ENCODE peak calls at places on chromosomes 3 and 15, in seven cellular contexts. B is SK-N-SH, Y is H1, X is GM12878, A is HepG2, Q is GM12892, U is K562. F is an unnamed sample.

GRCh38 chr3:56890448-56891083 is 88.8 kb upstream of the ARHGEF3 start:
- DNase-seq in U (no peak), Y (no peak), A (no peak), B (peak), Q (no peak), X (no peak), F (no peak)

GRCh38 chr3:50604628-50605588 is 6.7 kb downstream of the CISH start:
- DNase-seq in B (no peak), U (no peak), X (no peak), Q (no peak), A (no peak), Y (no peak), F (no peak)

GRCh38 chr3:52534281-52535183 is 875 bp upstream of the NT5DC2 start:
- DNase-seq in B (peak), Q (no peak), A (peak), U (no peak), X (no peak), Y (no peak), F (no peak)

GRCh38 chr3:13507791-13508339 is 27.8 kb downstream of the HDAC11 start:
- DNase-seq in U (peak), Q (no peak), B (peak), Y (no peak), A (no peak), X (no peak), F (no peak)

GRCh38 chr3:66638717-66639116 is 137.9 kb upstream of the LRIG1 start:
- DNase-seq in Y (no peak), B (no peak), Q (no peak), X (no peak), U (no peak), A (no peak), F (no peak)

GRCh38 chr15:25173241-25174028 is 218.6 kb downstream of the SNRPN start:
- DNase-seq in Y (peak), B (no peak), U (no peak), A (no peak), Q (no peak), X (no peak), F (no peak)

GRCh38 chr3:98022978-98023820 is 11.9 kb downstream of the GABRR3 start:
- DNase-seq in U (peak), Q (no peak), X (no peak), Y (peak), A (peak), B (peak), F (no peak)

GRCh38 chr3:41064070-41064469 is 135.2 kb upstream of the CTNNB1 start:
- DNase-seq in Q (no peak), B (no peak), X (no peak), A (no peak), Y (no peak), U (no peak), F (no peak)

GRCh38 chr15:72604794-72605193 is 49.7 kb upstream of the GOLGA6B start:
- DNase-seq in Y (no peak), Q (no peak), U (peak), X (no peak), B (peak), A (no peak), F (no peak)

GRCh38 chr3:48016336-48016973 is at the start of gene MAP4:
- DNase-seq in B (no peak), Y (peak), Q (no peak), U (peak), X (no peak), A (no peak), F (no peak)

GRCh38 chr3:192817053-192817452 is 89.7 kb upstream of the FGF12 start:
- DNase-seq in B (no peak), X (no peak), A (no peak), Q (no peak), Y (no peak), U (no peak), F (no peak)

GRCh38 chr15:89824607-89824867 is 9.9 kb upstream of the ANPEP start:
- DNase-seq in Q (no peak), Y (no peak), B (no peak), A (no peak), U (no peak), X (no peak), F (no peak)

GRCh38 chr3:187521546-187521945 is 148.6 kb downstream of the SST start:
- DNase-seq in Q (no peak), X (no peak), A (no peak), Y (no peak), B (no peak), U (no peak), F (no peak)

GRCh38 chr15:69972436-69972835 is 125.3 kb downstream of the TLE3 start:
- DNase-seq in U (no peak), A (no peak), Y (no peak), Q (no peak), X (no peak), B (no peak), F (no peak)

GRCh38 chr15:76998661-76999285 is 3.8 kb downstream of the PSTPIP1 start:
- DNase-seq in U (no peak), X (no peak), Y (no peak), B (peak), A (no peak), Q (no peak), F (no peak)

GRCh38 chr3:57544181-57545125 is at the start of gene DNAH12:
- DNase-seq in U (peak), X (no peak), A (peak), Y (peak), B (peak), Q (no peak), F (peak)

GRCh38 chr3:137121704-137122314 is 164.0 kb downstream of the IL20RB start:
- DNase-seq in A (peak), X (peak), B (peak), U (peak), Y (no peak), Q (peak), F (no peak)

GRCh38 chr3:58329150-58329921 is 3.4 kb upstream of the PXK start:
- DNase-seq in U (no peak), X (no peak), Y (no peak), A (no peak), B (no peak), Q (no peak), F (no peak)

GRCh38 chr3:109973733-109974132 is 636.4 kb upstream of the DPPA4 start:
- DNase-seq in Q (no peak), U (no peak), B (no peak), A (no peak), Y (no peak), X (no peak), F (no peak)

GRCh38 chr3:56829543-56829942 is 27.8 kb upstream of the ARHGEF3 start:
- DNase-seq in Y (no peak), U (no peak), X (no peak), B (no peak), Q (no peak), A (peak), F (no peak)

GRCh38 chr3:125137432-125138033 is 75.0 kb downstream of the SLC12A8 start:
- DNase-seq in Y (no peak), X (no peak), B (no peak), A (no peak), U (no peak), Q (no peak), F (no peak)

GRCh38 chr3:134308350-134308891 is 57.8 kb upstream of the RYK start:
- DNase-seq in A (peak), B (peak), X (peak), Q (peak), U (peak), Y (peak), F (peak)

GRCh38 chr3:126376464-126376863 is 18.2 kb upstream of the CFAP100 start:
- DNase-seq in X (no peak), B (no peak), Y (no peak), A (no peak), Q (no peak), U (no peak), F (no peak)

GRCh38 chr3:126372413-126373145 is 15.4 kb upstream of the KLF15 start:
- DNase-seq in B (no peak), A (peak), Y (no peak), X (no peak), U (peak), Q (no peak), F (no peak)

GRCh38 chr3:126373146-126373613 is 16.0 kb upstream of the KLF15 start:
- DNase-seq in X (no peak), Y (no peak), B (no peak), Q (no peak), A (no peak), U (no peak), F (no peak)

GRCh38 chr3:126375835-126376331 is 18.7 kb upstream of the KLF15 start:
- DNase-seq in Y (no peak), X (no peak), B (no peak), A (no peak), Q (no peak), U (no peak), F (no peak)

DNA sequence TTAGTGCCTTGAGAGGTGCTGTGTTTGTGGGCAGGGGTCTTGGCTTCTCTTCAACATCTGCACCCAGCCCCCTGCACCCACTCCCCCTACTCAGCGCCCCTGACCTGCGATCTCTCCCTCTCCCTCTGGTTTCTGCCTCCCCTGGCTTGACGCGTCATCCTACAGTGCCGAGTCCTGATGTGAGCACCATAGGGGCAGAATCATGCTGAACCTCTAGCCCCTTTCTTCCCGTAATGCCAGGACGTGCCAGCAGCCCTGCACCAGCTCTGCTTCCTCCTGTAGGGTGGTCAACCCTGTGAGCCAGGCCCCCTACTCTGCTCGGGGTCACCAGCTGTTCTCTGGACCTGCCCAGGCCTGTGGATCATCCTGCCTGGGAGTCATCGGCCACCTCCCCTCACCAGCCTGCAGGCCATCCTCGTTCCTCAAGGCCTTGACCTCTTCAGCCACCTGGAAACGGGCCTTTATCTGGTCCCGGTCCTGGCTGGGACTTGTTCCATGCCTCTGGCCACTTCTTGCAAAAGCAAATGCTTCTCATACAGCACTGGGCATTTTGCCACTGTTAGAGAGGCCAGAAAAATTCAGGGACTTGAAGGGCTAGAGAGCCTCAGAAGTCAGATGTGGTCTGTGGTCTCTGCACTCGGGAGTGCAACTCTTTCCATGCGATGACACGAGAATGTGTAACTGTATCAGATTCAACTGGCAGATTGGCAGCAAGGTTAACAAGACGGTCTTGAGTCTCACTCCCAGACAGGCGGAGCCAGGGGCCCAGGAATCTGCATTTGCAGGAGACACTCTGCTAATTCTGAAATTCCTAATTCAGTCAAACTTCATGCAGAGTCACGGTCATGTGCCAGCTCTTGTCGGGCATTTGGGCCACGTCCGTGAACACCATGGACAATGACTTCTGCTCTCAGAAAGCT is 16.7 kb upstream of the KLF15 start:
- DNase-seq in Y (no peak), A (no peak), B (no peak), U (no peak), X (no peak), Q (no peak), F (no peak)
- TF ChIP-seq TAF1 in Y (no peak), A (no peak), B (no peak), U (no peak), X (no peak), Q (no peak), F (no peak)

DNA sequence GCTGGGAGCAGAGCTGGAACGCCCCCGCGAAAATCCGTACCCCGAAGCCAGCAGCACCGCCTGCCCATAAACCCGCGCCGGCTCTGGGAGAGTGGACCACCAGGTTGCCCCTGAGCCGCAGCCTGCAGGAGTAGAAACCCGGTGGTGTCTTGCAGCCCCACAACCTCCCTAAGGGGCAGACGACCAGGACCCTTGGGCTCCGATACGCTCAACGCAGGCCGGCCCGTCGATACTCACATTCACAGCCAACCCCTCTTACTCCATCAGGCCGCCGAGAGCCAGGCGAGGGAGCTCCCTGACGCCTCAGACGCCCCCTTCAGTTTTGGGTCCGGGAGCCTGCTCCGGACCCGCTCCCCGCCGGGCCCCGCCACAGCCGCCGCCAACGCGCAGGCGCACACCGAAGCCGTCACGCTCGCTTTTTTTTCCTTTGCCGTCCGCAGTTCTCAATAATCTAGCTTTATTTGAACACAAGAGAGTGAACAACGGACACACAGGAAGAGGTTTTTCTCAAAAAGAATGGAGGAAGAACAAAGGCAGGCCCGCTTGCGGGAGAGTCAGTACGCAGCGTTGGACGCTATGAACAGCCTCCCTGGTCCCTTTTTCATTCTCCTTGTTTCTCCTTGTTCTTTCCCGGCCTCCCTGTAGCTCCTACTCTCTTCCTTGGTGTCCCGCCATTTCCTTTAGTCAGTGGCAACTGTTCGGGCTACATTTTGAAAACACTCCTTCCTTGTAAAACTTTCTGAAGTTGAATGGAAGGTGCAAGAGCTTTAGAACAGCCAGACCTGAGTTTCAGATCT is at the start of gene ZNF106:
- DNase-seq in X (peak), A (peak), U (peak), Y (peak), Q (peak), B (peak), F (peak)
- TF ChIP-seq TAF1 in X (peak), A (peak), U (peak), Y (peak), Q (peak), B (peak), F (peak)

GRCh38 chr15:100831466-100831865 is 48.2 kb upstream of the ALDH1A3 start:
- DNase-seq in Q (no peak), B (no peak), U (no peak), A (no peak), Y (no peak), X (no peak), F (no peak)

GRCh38 chr15:100832178-100832942 is 47.3 kb upstream of the ALDH1A3 start:
- DNase-seq in U (no peak), X (no peak), Q (no peak), A (no peak), Y (no peak), B (no peak), F (no peak)

GRCh38 chr15:100835626-100836025 is 44.0 kb upstream of the ALDH1A3 start:
- DNase-seq in B (no peak), U (no peak), X (no peak), Y (no peak), Q (no peak), A (no peak), F (no peak)

GRCh38 chr15:100834731-100835130 is 44.9 kb upstream of the ALDH1A3 start:
- DNase-seq in A (no peak), Q (no peak), B (no peak), Y (no peak), X (no peak), U (no peak), F (no peak)

GRCh38 chr15:100833432-100834389 is 45.9 kb upstream of the ALDH1A3 start:
- DNase-seq in A (no peak), Y (no peak), U (no peak), X (no peak), B (no peak), Q (no peak), F (no peak)
- TF ChIP-seq TAF1 in A (no peak), Y (no peak), U (no peak), X (no peak), B (no peak), Q (no peak), F (no peak)

GRCh38 chr3:129954509-129954908 is 20.0 kb upstream of the TRH start:
- DNase-seq in X (no peak), Q (no peak), A (no peak), B (no peak), U (no peak), Y (no peak), F (no peak)
- TF ChIP-seq TAF1 in X (no peak), Q (no peak), A (no peak), B (no peak), U (no peak), Y (no peak), F (no peak)

GRCh38 chr3:155423526-155423925 is 130.0 kb upstream of the STRIT1 start:
- DNase-seq in B (no peak), X (no peak), A (no peak), U (no peak), Y (no peak), Q (no peak), F (no peak)

GRCh38 chr3:155428558-155428957 is 135.1 kb upstream of the STRIT1 start:
- DNase-seq in X (no peak), A (no peak), U (no peak), Q (no peak), Y (no peak), B (no peak), F (no peak)

GRCh38 chr3:155425351-155425750 is 131.9 kb upstream of the STRIT1 start:
- DNase-seq in Q (no peak), U (no peak), Y (no peak), X (no peak), B (no peak), A (no peak), F (no peak)

GRCh38 chr3:155424041-155424605 is 130.6 kb upstream of the STRIT1 start:
- DNase-seq in X (no peak), Y (no peak), A (no peak), U (no peak), Q (no peak), B (no peak), F (no peak)

DNA sequence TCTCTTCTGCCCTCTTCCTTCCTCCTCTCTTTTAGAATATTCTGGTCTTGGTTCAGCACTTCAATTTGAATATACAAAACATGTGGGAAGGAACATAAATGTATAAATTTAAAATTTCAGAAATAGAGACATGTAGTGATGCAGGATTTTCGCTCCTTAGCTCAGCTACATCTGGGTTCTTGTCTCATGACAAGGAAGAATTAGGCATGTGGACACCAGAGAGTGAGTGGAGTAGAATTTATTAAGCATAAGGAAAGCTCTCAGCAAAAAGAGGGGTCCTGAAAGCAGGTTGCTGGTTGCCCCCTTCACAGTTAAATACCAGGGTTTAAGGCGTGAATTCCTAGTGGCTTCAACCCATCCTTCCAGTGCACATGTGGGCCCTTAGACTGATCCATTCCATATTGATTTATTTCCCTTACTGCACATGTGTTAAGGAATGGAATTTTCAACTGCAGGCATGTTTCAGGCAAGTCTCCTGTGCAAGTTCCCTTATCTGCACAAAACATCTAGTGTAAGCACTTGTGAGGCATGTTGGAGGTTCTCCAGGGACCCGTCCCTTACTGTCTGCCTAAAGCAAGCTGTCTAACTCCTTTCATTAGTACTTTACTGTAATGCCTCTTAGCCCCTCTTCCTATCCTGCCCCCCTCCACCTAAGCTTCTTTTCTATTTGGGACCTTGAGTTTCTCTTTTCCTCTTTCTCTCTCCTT is 133.2 kb upstream of the STRIT1 start:
- DNase-seq in Q (no peak), X (no peak), U (no peak), A (no peak), B (no peak), Y (no peak), F (no peak)
- TF ChIP-seq TAF1 in Q (no peak), X (no peak), U (no peak), A (no peak), B (no peak), Y (no peak), F (no peak)

F was measured in GM12891.